ENCODE peak calls at places on chromosome 17, in nine cellular contexts. C is lower leg skin, A is right lobe of liver, G is esophagus muscularis mucosa, O is heart left ventricle, T is left ventricle myocardium inferior, P is cardiac muscle cell, Q is kidney, D is foreskin fibroblast. N is an unnamed sample.

GRCh38 chr17:56497132-56497531 is 96.4 kb upstream of the NOG start:
- DNase-seq in C (no peak), O (no peak), T (no peak), Q (no peak), P (no peak), G (no peak), A (no peak), D (no peak), N (no peak)

GRCh38 chr17:81518785-81519283 is 6.2 kb upstream of the ACTG1 start:
- DNase-seq in T (peak; percentile 55), C (no peak), A (peak; percentile 59), G (no peak), O (peak; percentile 55), P (peak; percentile 34), D (peak; percentile 74), Q (peak; percentile 85), N (no peak)

GRCh38 chr17:42548070-42548837 is 4.5 kb upstream of the HSD17B1 start:
- DNase-seq in T (peak; percentile 57), D (peak; percentile 59), Q (peak; percentile 92), G (no peak), A (peak; percentile 87), P (peak; percentile 60), O (no peak), C (no peak), N (peak; percentile 46)

GRCh38 chr17:4902540-4902939 is 358 bp downstream of the CHRNE start:
- DNase-seq in C (no peak), T (no peak), G (no peak), P (no peak), O (no peak), Q (no peak), D (no peak), A (no peak), N (no peak)

GRCh38 chr17:9221231-9222180 is 200.2 kb downstream of the NTN1 start:
- DNase-seq in O (no peak), T (no peak), P (no peak), D (no peak), G (no peak), Q (peak; percentile 52), C (no peak), A (no peak), N (no peak)

GRCh38 chr17:58556833-58557250 is 42.4 kb upstream of the MTMR4 start:
- DNase-seq in A (no peak), P (no peak), Q (no peak), C (no peak), O (no peak), D (no peak), G (no peak), T (no peak), N (no peak)

GRCh38 chr17:68840073-68840472 is 115.1 kb downstream of the ABCA8 start:
- DNase-seq in O (no peak), P (no peak), C (no peak), A (peak; percentile 72), G (no peak), Q (no peak), D (peak; percentile 46), T (no peak), N (no peak)

GRCh38 chr17:4587195-4587594 is 2.9 kb downstream of the SMTNL2 start:
- DNase-seq in A (no peak), G (no peak), D (no peak), Q (no peak), T (no peak), P (no peak), O (no peak), C (no peak), N (no peak)

GRCh38 chr17:35166526-35166925 is 18.9 kb downstream of the UNC45B start:
- DNase-seq in D (no peak), C (no peak), O (no peak), T (no peak), A (no peak), G (no peak), P (no peak), Q (no peak), N (no peak)

DNA sequence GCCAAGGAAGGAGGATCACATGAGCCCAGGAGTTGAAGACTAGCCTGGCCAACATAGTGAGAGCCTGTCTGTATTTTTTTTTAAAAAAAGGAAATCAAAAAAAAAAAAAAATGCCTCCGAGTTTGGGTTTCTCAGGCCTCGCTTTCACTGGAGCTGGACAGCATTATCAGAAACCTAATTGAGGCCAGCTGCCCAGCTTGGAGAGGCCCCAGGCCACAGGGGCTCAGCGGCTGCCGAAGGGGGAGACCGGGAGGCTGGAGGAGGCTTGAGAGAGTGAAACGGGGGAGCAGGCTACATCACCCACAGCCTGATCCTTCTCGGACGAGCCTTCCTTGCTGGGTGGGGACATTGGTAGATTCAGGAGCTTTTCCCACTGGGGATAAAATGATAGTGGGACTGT is 5.1 kb downstream of the TTYH2 start:
- DNase-seq in A (no peak), T (no peak), O (no peak), G (no peak), P (peak; percentile 56), C (no peak), Q (no peak), D (no peak), N (no peak)
- H3K4me3 ChIP-seq in A (no peak overlapping the region), T (no peak overlapping the region), O (no peak overlapping the region), G (no peak overlapping the region), P (no peak overlapping the region), C (no peak overlapping the region), Q (no peak overlapping the region), D (no peak overlapping the region), N (no peak overlapping the region)

GRCh38 chr17:60579090-60579489 is 20.9 kb upstream of the PPM1D start:
- DNase-seq in T (no peak), G (no peak), O (no peak), P (peak; percentile 91), A (no peak), C (no peak), D (peak; percentile 62), Q (no peak), N (peak; percentile 91)

GRCh38 chr17:60573139-60573975 is 26.6 kb upstream of the PPM1D start:
- DNase-seq in D (peak; percentile 28), C (no peak), G (no peak), O (peak; percentile 51), P (peak; percentile 88), A (no peak), Q (no peak), T (no peak), N (peak; percentile 92)

GRCh38 chr17:60579551-60579950 is 20.4 kb upstream of the PPM1D start:
- DNase-seq in A (no peak), G (no peak), O (no peak), Q (no peak), T (no peak), C (no peak), P (no peak), D (no peak), N (no peak)

GRCh38 chr17:60583008-60583407 is 17.0 kb upstream of the PPM1D start:
- DNase-seq in P (no peak), G (peak; percentile 29), A (no peak), O (no peak), C (no peak), Q (no peak), D (no peak), T (no peak), N (no peak)

DNA sequence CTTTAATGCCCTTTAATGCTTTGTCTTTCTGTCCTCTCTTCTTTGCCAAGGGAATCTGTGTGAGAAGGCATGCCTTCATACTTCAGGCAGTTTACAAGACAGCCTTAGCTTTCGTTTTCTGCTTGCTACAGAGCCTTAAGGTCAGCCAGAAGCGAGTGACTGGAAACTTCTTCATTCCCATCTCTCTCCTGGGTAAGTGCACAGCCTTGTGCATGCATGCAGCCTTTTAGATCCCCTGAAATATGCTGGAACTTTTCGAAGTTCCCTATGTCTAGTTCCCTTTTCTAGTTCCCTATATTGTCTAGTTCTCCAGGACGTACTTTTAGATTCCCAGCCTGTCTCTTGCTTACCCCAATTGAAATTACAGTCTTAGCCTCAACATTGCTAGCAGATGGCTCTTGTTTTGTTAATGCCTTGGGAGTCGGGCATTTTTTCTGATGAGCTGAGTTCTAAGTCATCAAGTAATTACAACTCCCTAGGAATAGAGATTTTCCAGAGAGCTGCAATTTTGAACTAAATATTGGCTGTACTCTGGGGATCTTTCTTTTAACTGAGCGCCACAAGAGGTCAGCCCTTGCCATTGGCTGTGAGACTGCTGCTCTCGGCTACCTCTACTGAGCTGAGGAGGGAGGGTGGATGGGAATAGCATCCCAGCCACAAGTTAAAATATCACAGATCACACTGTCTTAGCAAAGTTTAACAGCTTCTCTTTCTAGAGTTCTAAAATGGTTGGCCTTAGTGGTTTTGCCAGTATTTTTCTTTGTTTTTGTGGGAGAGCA is 22.7 kb upstream of the PPM1D start:
- DNase-seq in C (no peak), D (peak; percentile 70), O (peak; percentile 37), G (no peak), Q (no peak), P (peak; percentile 75), T (no peak), A (peak; percentile 29), N (peak; percentile 71)
- TF ChIP-seq CTCF in C (no peak), D (peak; percentile 12), O (peak; percentile 12), G (peak; percentile 50), Q (peak; percentile 47), P (peak; percentile 4), T (peak; percentile 58), A (no peak), N (peak; percentile 2)

GRCh38 chr17:981292-981658 is 1.7 kb upstream of the NXN start:
- DNase-seq in O (no peak), A (no peak), G (no peak), T (no peak), P (no peak), C (no peak), Q (no peak), D (no peak), N (no peak)
- H3K4me3 ChIP-seq in O (no peak overlapping the region), A (no peak overlapping the region), G (no peak overlapping the region), T (no peak overlapping the region), P (no peak overlapping the region), C (no peak overlapping the region), Q (peak overlapping the region; percentile 51), D (no peak overlapping the region), N (no peak overlapping the region)

GRCh38 chr17:50363217-50364060 is 9.5 kb downstream of the MRPL27 start:
- DNase-seq in P (peak; percentile 78), C (no peak), Q (no peak), T (no peak), A (no peak), G (no peak), O (no peak), D (peak; percentile 61), N (peak; percentile 55)

GRCh38 chr17:50364061-50364458 is 8.9 kb downstream of the MRPL27 start:
- DNase-seq in Q (no peak), T (no peak), O (no peak), G (no peak), P (no peak), D (no peak), A (no peak), C (no peak), N (no peak)

GRCh38 chr17:50365165-50365564 is 7.8 kb downstream of the MRPL27 start:
- DNase-seq in Q (no peak), D (no peak), A (no peak), C (no peak), G (no peak), O (no peak), T (no peak), P (no peak), N (no peak)

GRCh38 chr17:50365649-50366393 is 7.2 kb downstream of the MRPL27 start:
- DNase-seq in G (no peak), T (no peak), D (no peak), O (no peak), P (no peak), C (no peak), Q (no peak), A (no peak), N (no peak)

DNA sequence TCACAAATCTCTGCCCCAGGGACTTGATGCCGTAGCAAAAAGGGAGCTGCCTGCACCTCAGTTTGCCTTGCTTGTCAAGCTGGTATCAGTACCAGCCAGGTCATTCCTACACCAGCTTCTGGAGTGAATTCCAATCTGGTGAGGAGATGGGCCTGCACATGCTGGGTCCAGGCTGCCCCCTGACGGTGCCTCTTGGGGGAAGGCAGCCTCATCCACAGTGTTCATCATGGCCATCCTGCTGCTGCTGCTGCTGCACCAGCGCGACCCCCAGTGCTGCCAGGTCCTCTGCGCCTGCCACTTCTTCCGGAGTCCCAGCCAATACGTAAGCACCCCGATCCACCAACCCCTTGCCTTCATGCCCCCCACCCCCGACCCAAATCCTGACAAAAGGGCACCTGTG is 8.3 kb downstream of the MRPL27 start:
- DNase-seq in A (no peak), G (no peak), Q (no peak), O (no peak), C (no peak), T (no peak), P (no peak), D (peak; percentile 87), N (peak; percentile 41)
- TF ChIP-seq CTCF in A (no peak), G (no peak), Q (no peak), O (no peak), C (no peak), T (no peak), P (no peak), D (no peak), N (no peak)

N was measured in fibroblast of pulmonary artery.